ENCODE peak calls at places on chromosomes 5 and 9, in seven cellular contexts. D is right lobe of liver; J is mesendoderm; C is PC-3; A is CD8-positive, alpha-beta memory T cell; N is fibroblast of lung; B is upper lobe of right lung. P is an unnamed sample.

GRCh38 chr5:67235399-67236110 is 39.0 kb upstream of the CD180 start:
- DNase-seq in C (no peak), J (no peak), N (no peak), A (no peak), B (no peak), D (no peak), P (no peak)

GRCh38 chr9:96087669-96088299 is 212.3 kb downstream of the ERCC6L2 start:
- DNase-seq in N (no peak), C (peak), J (peak), B (no peak), A (no peak), D (no peak), P (no peak)

GRCh38 chr9:116701940-116702642 is 15.0 kb downstream of the TRIM32 start:
- DNase-seq in J (no peak), A (no peak), C (peak), N (no peak), D (no peak), B (no peak), P (no peak)

GRCh38 chr9:134525070-134525815 is 116.4 kb upstream of the COL5A1 start:
- DNase-seq in N (no peak), C (no peak), B (peak), D (no peak), A (no peak), J (no peak), P (no peak)

GRCh38 chr5:66442951-66443445 is 153.2 kb upstream of the MAST4 start:
- DNase-seq in B (no peak), N (peak), D (no peak), C (no peak), J (peak), A (no peak), P (no peak)

GRCh38 chr9:91659529-91660294 is 236.1 kb upstream of the NFIL3 start:
- DNase-seq in B (no peak), D (no peak), C (peak), N (peak), A (no peak), J (peak), P (no peak)

GRCh38 chr5:82221020-82221419 is 57.1 kb downstream of the RPS23 start:
- DNase-seq in J (peak), C (no peak), A (no peak), D (no peak), B (no peak), N (peak), P (no peak)

GRCh38 chr5:144307726-144308125 is 137.1 kb downstream of the KCTD16 start:
- DNase-seq in D (peak), N (no peak), J (no peak), B (no peak), A (no peak), C (no peak), P (no peak)

GRCh38 chr9:129333613-129333960 is 155.5 kb upstream of the IER5L start:
- DNase-seq in J (peak), B (no peak), D (no peak), N (no peak), C (peak), A (no peak), P (peak)

GRCh38 chr5:43514816-43515677 is at the start of gene C5orf34:
- DNase-seq in B (peak), N (peak), A (peak), C (peak), J (peak), D (peak), P (peak)

GRCh38 chr9:33104111-33104415 is 27.6 kb upstream of the SMU1 start:
- DNase-seq in C (no peak), D (no peak), J (no peak), A (no peak), N (no peak), B (no peak), P (no peak)

GRCh38 chr9:105142406-105143092 is 101.9 kb upstream of the SLC44A1 start:
- DNase-seq in N (no peak), A (no peak), J (no peak), D (no peak), B (no peak), C (no peak), P (no peak)

GRCh38 chr5:151189151-151189550 is 31.6 kb upstream of the ANXA6 start:
- DNase-seq in C (no peak), J (no peak), A (no peak), D (no peak), N (no peak), B (no peak), P (no peak)

GRCh38 chr9:123863164-123863855 is 66.6 kb downstream of the DENND1A start:
- DNase-seq in B (no peak), C (no peak), D (no peak), N (peak), J (peak), A (no peak), P (no peak)

GRCh38 chr5:111512026-111512405 is 319 bp downstream of the STARD4 start:
- DNase-seq in J (peak), D (no peak), B (no peak), C (peak), A (no peak), N (peak), P (no peak)

GRCh38 chr9:96256800-96257199 is 45.2 kb downstream of the HSD17B3 start:
- DNase-seq in B (no peak), J (peak), D (no peak), C (peak), N (no peak), A (no peak), P (no peak)

GRCh38 chr5:98307811-98308210 is 465.7 kb upstream of the RGMB start:
- DNase-seq in B (no peak), C (peak), N (peak), J (no peak), A (no peak), D (no peak), P (peak)

GRCh38 chr5:174453690-174454089 is 270.7 kb upstream of the MSX2 start:
- DNase-seq in C (peak), A (no peak), N (no peak), J (no peak), D (no peak), B (no peak), P (no peak)

DNA sequence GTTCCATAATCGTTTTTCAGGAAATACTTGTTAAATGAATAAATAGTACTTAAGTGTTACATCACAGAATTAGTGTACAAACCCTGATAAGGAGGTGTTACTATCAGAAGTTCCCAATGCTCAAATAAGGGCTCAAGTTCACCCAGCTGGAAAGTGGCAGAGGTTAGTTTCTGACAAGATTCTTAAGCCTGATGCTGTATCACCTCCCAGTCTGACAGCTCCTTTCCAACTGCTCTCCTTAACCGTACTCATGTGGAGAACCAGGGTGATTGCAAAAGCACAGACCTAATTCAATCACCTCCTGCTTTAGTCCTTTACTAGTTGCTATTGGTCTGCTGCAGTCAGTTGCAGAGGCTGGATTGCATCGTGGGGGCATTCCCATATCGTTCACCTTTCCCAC is 100.4 kb upstream of the ZNF618 start:
- DNase-seq in B (no peak), D (no peak), J (peak), C (no peak), A (no peak), N (peak), P (no peak)
- H3K27ac ChIP-seq in B (no peak), D (no peak), J (no peak), C (no peak), A (no peak), N (no peak), P (no peak)

DNA sequence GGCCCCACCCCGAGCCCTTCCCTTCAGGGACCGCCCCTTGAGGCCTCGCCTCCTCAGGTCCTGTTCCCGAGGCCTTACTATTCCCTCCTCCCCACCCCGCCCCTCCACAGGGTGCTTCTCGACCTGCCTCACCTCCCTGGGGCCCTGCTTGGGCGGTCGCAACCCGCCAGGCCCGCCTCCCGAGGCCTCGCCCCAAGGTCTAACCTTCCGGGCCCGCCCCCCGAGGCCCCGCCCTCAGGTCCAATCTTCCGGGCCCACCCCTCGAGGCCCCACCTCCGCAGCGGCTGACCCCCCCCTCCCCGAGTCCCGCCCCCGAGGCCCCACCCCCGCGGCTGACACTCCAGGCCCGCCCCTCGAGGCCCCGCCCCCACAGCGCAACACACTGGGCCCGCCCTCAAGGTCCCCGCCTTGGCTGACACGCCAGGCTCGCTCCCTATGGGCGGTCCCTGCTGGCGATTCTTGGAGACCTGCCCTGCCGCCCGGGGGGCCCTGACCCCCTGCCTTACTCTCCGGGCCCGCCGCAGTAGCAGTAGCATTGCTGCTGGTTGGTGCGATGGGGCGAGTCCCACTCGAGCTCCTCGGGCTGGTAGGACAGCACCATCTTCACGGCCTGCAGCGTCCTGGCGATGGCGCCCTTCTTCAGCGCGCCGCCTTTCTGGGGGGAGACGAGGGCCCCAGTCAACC is 8.2 kb downstream of the PHF19 start:
- DNase-seq in D (peak), J (peak), A (peak), C (peak), B (peak), N (peak), P (peak)
- H3K27ac ChIP-seq in D (peak), J (no peak), A (peak), C (no peak), B (peak), N (peak), P (peak)

GRCh38 chr9:136090768-136091581 is 4.1 kb downstream of the NACC2 start:
- DNase-seq in C (no peak), D (peak), J (no peak), B (peak), N (no peak), A (no peak), P (no peak)
- H3K27ac ChIP-seq in C (no peak), D (no peak), J (no peak), B (peak), N (no peak), A (no peak), P (no peak)

GRCh38 chr5:148796931-148797330 is 29.5 kb upstream of the ADRB2 start:
- DNase-seq in C (peak), B (no peak), N (no peak), J (no peak), D (no peak), A (no peak), P (peak)

GRCh38 chr5:148801682-148802276 is 24.6 kb upstream of the ADRB2 start:
- DNase-seq in B (no peak), D (no peak), C (no peak), J (no peak), N (no peak), A (no peak), P (no peak)

GRCh38 chr5:148794729-148795590 is 31.5 kb upstream of the ADRB2 start:
- DNase-seq in B (no peak), D (no peak), N (peak), J (no peak), C (peak), A (no peak), P (peak)

GRCh38 chr5:148798786-148799185 is 27.6 kb upstream of the ADRB2 start:
- DNase-seq in C (no peak), J (no peak), N (no peak), D (no peak), A (no peak), B (no peak), P (no peak)

GRCh38 chr5:148799737-148800527 is 26.5 kb upstream of the ADRB2 start:
- DNase-seq in B (no peak), N (no peak), J (no peak), C (no peak), A (no peak), D (no peak), P (no peak)
- H3K27ac ChIP-seq in B (no peak), N (no peak), J (no peak), C (no peak), A (no peak), D (no peak), P (no peak)

DNA sequence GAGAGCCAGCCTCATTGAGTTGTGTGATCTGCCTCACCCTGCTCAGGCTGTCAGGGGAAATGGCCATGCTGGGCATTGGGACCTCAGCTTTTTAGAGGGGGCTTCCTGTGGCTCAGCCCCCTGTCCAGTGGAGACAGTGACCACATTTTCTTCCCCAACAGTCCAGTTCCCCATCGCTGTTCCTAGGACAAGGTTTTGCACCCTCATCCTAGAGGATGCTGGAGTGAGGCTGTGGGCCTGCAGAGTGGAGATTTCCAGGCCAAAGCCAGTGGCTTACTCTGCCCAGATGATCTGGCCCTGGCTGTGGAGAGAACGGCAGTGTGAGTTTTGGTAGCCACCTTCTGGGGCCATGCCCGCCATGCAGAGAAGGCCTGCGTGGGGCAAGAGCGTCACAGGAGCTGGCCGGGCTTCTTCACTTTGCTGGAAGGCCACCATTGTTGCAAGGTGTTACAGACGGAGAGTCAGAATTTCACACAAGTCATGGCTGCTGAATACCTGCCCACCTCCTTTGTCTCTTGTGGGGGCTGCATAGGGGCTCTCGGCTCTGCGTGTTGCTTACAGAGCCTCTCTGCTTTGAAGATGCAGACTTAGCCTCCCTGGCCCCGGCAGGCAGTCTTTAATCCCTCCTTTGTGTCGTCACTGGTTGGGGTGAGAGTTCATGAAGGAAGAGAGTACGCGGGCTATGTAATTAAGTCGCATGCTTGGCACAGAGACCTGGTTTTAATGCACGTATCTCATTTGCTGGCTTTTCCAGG is 35.2 kb upstream of the PITX1 start:
- DNase-seq in D (no peak), C (no peak), B (peak), N (no peak), J (no peak), A (no peak), P (no peak)
- H3K27ac ChIP-seq in D (no peak), C (no peak), B (no peak), N (no peak), J (no peak), A (no peak), P (no peak)

DNA sequence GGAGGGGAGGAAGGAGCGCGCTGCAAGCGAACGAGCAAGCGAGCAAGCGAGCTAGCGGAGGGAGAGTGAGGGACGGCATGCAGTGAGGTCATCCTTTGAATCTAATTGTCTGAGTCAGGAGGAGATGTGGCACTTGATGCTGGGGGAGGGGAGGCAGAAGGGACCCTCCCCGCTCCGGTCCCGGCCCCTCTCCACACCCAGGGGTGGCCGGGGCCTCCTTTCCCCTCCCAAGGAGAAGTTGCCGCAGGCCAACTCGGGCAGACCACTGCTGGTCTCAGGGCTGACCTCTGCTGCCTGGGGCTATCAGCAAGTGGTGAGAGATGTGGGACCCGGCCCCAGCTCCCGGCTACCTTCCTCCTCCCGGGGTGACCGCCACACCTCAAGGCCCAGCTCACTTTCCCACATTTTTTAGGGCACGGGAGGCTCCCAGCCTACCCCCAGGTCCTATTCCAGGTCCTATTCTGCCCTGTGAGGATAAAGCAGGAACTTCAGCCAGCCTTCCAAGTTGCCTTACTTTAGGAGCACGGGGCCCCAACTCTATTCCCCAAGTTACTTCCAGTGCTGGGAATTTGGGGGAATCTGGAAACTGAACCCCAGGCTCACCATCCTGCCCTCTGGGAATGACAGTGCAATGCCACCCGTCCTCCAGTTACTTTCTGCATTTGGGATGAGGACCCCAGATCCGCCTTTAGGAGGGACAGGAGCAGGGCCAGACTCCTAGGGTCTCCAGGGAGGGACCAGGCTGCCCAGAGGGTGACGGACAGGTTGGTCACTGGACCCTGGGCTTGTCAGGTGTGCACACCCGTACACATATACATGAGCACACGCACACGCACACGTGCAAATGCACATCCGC is 11.1 kb downstream of the CNTFR start:
- DNase-seq in C (no peak), D (no peak), A (no peak), J (peak), B (no peak), N (peak), P (no peak)
- H3K27ac ChIP-seq in C (no peak), D (no peak), A (no peak), J (peak), B (no peak), N (no peak), P (no peak)

GRCh38 chr5:96288166-96288844 is 144.7 kb downstream of the PCSK1 start:
- DNase-seq in J (no peak), A (no peak), N (no peak), B (no peak), C (no peak), D (no peak), P (no peak)

GRCh38 chr5:96294887-96295209 is 138.2 kb downstream of the PCSK1 start:
- DNase-seq in N (no peak), A (no peak), B (no peak), J (no peak), D (no peak), C (no peak), P (no peak)

GRCh38 chr5:96288845-96289185 is 144.2 kb downstream of the PCSK1 start:
- DNase-seq in D (no peak), C (peak), A (no peak), J (no peak), B (no peak), N (peak), P (no peak)

GRCh38 chr5:96293966-96294886 is 138.8 kb downstream of the PCSK1 start:
- DNase-seq in A (no peak), N (peak), C (peak), J (no peak), B (no peak), D (no peak), P (no peak)

GRCh38 chr5:96292582-96293247 is 140.3 kb downstream of the PCSK1 start:
- DNase-seq in B (no peak), J (no peak), D (peak), A (no peak), N (peak), C (no peak), P (no peak)
- H3K27ac ChIP-seq in B (no peak), J (no peak), D (peak), A (no peak), N (no peak), C (no peak), P (no peak)